ENCODE peak calls at places on chromosomes 1 and 21, in eight cellular contexts. B, E, O, L, G, F, D and U are unnamed samples.

GRCh38 chr1:30386145-30386926 is 337.0 kb downstream of the MATN1 start:
- DNase-seq in B (no peak), F (no peak), G (no peak), E (no peak), D (no peak), O (no peak), L (no peak), U (no peak)

GRCh38 chr21:25273945-25274344 is 333.3 kb downstream of the MRPL39 start:
- DNase-seq in G (no peak), O (no peak), D (no peak), E (no peak), B (no peak), L (no peak), F (no peak), U (no peak)

GRCh38 chr1:110056776-110057175 is 13.7 kb downstream of the ALX3 start:
- DNase-seq in G (peak; percentile 13), O (no peak), E (no peak), B (no peak), D (no peak), F (no peak), L (no peak), U (no peak)

GRCh38 chr1:21939650-21940374 is 2.7 kb upstream of the HSPG2 start:
- DNase-seq in E (no peak), D (no peak), L (no peak), F (peak; percentile 21), O (peak; percentile 67), B (no peak), G (peak; percentile 94), U (no peak)

GRCh38 chr1:25634896-25635295 is 18.3 kb downstream of the MAN1C1 start:
- DNase-seq in E (no peak), F (no peak), G (no peak), B (no peak), D (no peak), L (no peak), O (no peak), U (no peak)

GRCh38 chr1:100538935-100539835 is 1.2 kb downstream of the GPR88 start:
- DNase-seq in D (peak; percentile 49), E (peak; percentile 29), O (no peak), F (no peak), L (peak; percentile 7), G (no peak), B (peak; percentile 25), U (no peak)

GRCh38 chr1:201898240-201898894 is 9.7 kb downstream of the SHISA4 start:
- DNase-seq in F (no peak), D (no peak), E (no peak), G (no peak), L (no peak), B (no peak), O (no peak), U (no peak)

GRCh38 chr1:43348809-43349593 is 9.8 kb upstream of the CDC20 start:
- DNase-seq in L (peak; percentile 24), B (no peak), F (peak; percentile 25), O (peak; percentile 93), D (peak; percentile 80), E (peak; percentile 76), G (peak; percentile 78), U (peak; percentile 42)

GRCh38 chr1:94909486-94909885 is 17.4 kb downstream of the CNN3 start:
- DNase-seq in E (no peak), O (no peak), L (no peak), G (no peak), D (no peak), F (no peak), B (no peak), U (no peak)

GRCh38 chr1:31640964-31641363 is 3.7 kb downstream of the PEF1 start:
- DNase-seq in O (no peak), E (no peak), G (no peak), D (no peak), F (no peak), L (no peak), B (no peak), U (no peak)

GRCh38 chr1:31390071-31390470 is 17.2 kb upstream of the FABP3 start:
- DNase-seq in G (no peak), E (no peak), L (no peak), O (peak; percentile 85), B (no peak), F (no peak), D (no peak), U (no peak)

GRCh38 chr1:98874828-98875227 is 129.8 kb downstream of the PLPPR5 start:
- DNase-seq in B (no peak), O (no peak), F (no peak), G (no peak), L (no peak), E (no peak), D (no peak), U (no peak)